ENCODE peak calls at places on chromosome 15, in nine cellular contexts. Z is stimulated activated CD4-positive, alpha-beta T cell treated with anti-CD3 and anti-CD28 coated beads, Interleukin-2, amount 100 ng/mL, for 24 hours; M is heart right ventricle; Q is astrocyte; P is NK-92 treated with Interleukin-12 subunit alpha and Interleukin-12 subunit beta, amount 100 ng/mL, for 24 hours; A is ACHN; L is NCI-H1105; E is ELR; V is CD4-positive, CD25-positive, alpha-beta regulatory T cell. K is an unnamed sample.

GRCh38 chr15:42010434-42010833 is 10.4 kb downstream of the PLA2G4E start:
- DNase-seq in L (no peak), P (no peak), V (no peak), Q (no peak), E (peak), A (no peak), M (no peak), Z (no peak), K (no peak)

GRCh38 chr15:38164061-38164460 is 88.6 kb upstream of the SPRED1 start:
- DNase-seq in Q (no peak), V (no peak), P (no peak), M (no peak), L (no peak), E (no peak), A (no peak), Z (no peak), K (no peak)

GRCh38 chr15:79218588-79219200 is 63.8 kb upstream of the ANKRD34C start:
- DNase-seq in Q (no peak), P (no peak), Z (no peak), A (no peak), L (no peak), V (no peak), M (no peak), E (peak), K (no peak)

GRCh38 chr15:40250771-40251454 is 12.1 kb downstream of the PAK6 start:
- DNase-seq in L (no peak), Z (no peak), A (no peak), Q (no peak), P (no peak), M (no peak), V (no peak), E (no peak), K (no peak)

GRCh38 chr15:68366314-68366713 is 65.6 kb downstream of the ITGA11 start:
- DNase-seq in Q (no peak), P (no peak), E (no peak), A (no peak), M (no peak), V (no peak), L (no peak), Z (no peak), K (no peak)

GRCh38 chr15:78618490-78618934 is 2.3 kb downstream of the CHRNA3 start:
- DNase-seq in P (peak), M (peak), E (peak), L (peak), V (peak), Z (peak), A (peak), Q (peak), K (peak)

GRCh38 chr15:40266828-40267304 is 16.0 kb downstream of the ANKRD63 start:
- DNase-seq in Q (peak), A (peak), Z (no peak), P (peak), E (peak), V (no peak), L (no peak), M (no peak), K (no peak)

GRCh38 chr15:82852906-82853635 is 43.6 kb downstream of the WHAMM start:
- DNase-seq in M (no peak), E (no peak), Q (no peak), P (no peak), A (no peak), V (no peak), Z (peak), L (no peak), K (no peak)

GRCh38 chr15:101664303-101664913 is 12.2 kb upstream of the TM2D3 start:
- DNase-seq in V (no peak), E (peak), Z (no peak), M (no peak), L (no peak), Q (no peak), A (peak), P (no peak), K (no peak)

GRCh38 chr15:41494922-41495735 is 1.5 kb downstream of the ITPKA start:
- DNase-seq in Q (no peak), L (no peak), E (no peak), P (no peak), V (peak), Z (peak), M (no peak), A (no peak), K (no peak)

GRCh38 chr15:61227269-61228024 is 1.7 kb downstream of the RORA start:
- DNase-seq in A (peak), Q (peak), L (peak), Z (no peak), V (no peak), M (peak), P (no peak), E (peak), K (no peak)

GRCh38 chr15:100592898-100593297 is 9.1 kb downstream of the LINS1 start:
- DNase-seq in V (no peak), Q (peak), A (no peak), P (no peak), M (no peak), L (no peak), Z (no peak), E (peak), K (no peak)

GRCh38 chr15:99954361-99955180 is 221.3 kb upstream of the LYSMD4 start:
- DNase-seq in M (no peak), V (no peak), P (no peak), L (no peak), A (no peak), Z (no peak), E (peak), Q (no peak), K (no peak)

GRCh38 chr15:91670108-91670507 is 183.4 kb upstream of the SLCO3A1 start:
- DNase-seq in E (no peak), Z (no peak), V (no peak), P (no peak), L (no peak), Q (no peak), M (no peak), A (no peak), K (no peak)

GRCh38 chr15:78390823-78391222 is 47.2 kb upstream of the IREB2 start:
- DNase-seq in V (no peak), Z (no peak), E (peak), M (no peak), Q (peak), A (no peak), L (no peak), P (no peak), K (no peak)

GRCh38 chr15:76342046-76342381 is 5.4 kb downstream of the ISL2 start:
- DNase-seq in P (no peak), M (no peak), Z (no peak), L (no peak), V (no peak), E (no peak), Q (no peak), A (no peak), K (no peak)

GRCh38 chr15:98077186-98077585 is 116.7 kb downstream of the ARRDC4 start:
- DNase-seq in V (no peak), A (no peak), Q (no peak), P (no peak), E (no peak), Z (no peak), L (no peak), M (no peak), K (no peak)

GRCh38 chr15:75138016-75138999 is 63.4 kb upstream of the C15orf39 start:
- DNase-seq in L (no peak), Z (no peak), P (no peak), M (no peak), A (no peak), Q (no peak), E (peak), V (no peak), K (no peak)

GRCh38 chr15:37819191-37819590 is 115.2 kb upstream of the TMCO5A start:
- DNase-seq in V (no peak), Q (peak), A (no peak), E (peak), M (no peak), Z (no peak), L (no peak), P (no peak), K (no peak)